ENCODE peak calls at places on chromosomes 2 and 18, in nine cellular contexts. One of them, this sample, is unnamed.
A peak's percentile ranks its signal among the peaks of the same experiment; 100 is the strongest.

GRCh38 chr2:196316050-196316430 is 144.7 kb upstream of the STK17B start:
- DNase-seq in IMR-90: peak; percentile 33
- DNase-seq in spleen: no peak
- DNase-seq in tibial nerve: no peak
- DNase-seq in body of pancreas: no peak
- DNase-seq in adrenal gland: no peak
- DNase-seq in prostate gland: no peak
- DNase-seq in HCT116: no peak
- DNase-seq in H1: no peak
- DNase-seq in this sample: no peak

GRCh38 chr2:151961558-151961957 is 133.3 kb upstream of the ARL5A start:
- DNase-seq in IMR-90: no peak
- DNase-seq in spleen: no peak
- DNase-seq in tibial nerve: no peak
- DNase-seq in body of pancreas: no peak
- DNase-seq in adrenal gland: no peak
- DNase-seq in prostate gland: no peak
- DNase-seq in HCT116: no peak
- DNase-seq in H1: no peak
- DNase-seq in this sample: no peak

GRCh38 chr2:11073251-11073650 is 82.0 kb upstream of the SLC66A3 start:
- DNase-seq in IMR-90: peak; percentile 50
- DNase-seq in spleen: no peak
- DNase-seq in tibial nerve: no peak
- DNase-seq in body of pancreas: peak; percentile 57
- DNase-seq in adrenal gland: peak; percentile 27
- DNase-seq in prostate gland: no peak
- DNase-seq in HCT116: peak; percentile 54
- DNase-seq in H1: peak; percentile 83
- DNase-seq in this sample: no peak

GRCh38 chr2:37892436-37893114 is 32.5 kb upstream of the RMDN2 start:
- DNase-seq in IMR-90: no peak
- DNase-seq in spleen: no peak
- DNase-seq in tibial nerve: no peak
- DNase-seq in body of pancreas: no peak
- DNase-seq in adrenal gland: no peak
- DNase-seq in prostate gland: no peak
- DNase-seq in HCT116: no peak
- DNase-seq in H1: no peak
- DNase-seq in this sample: no peak

GRCh38 chr2:162011718-162012564 is 62.1 kb downstream of the DPP4 start:
- DNase-seq in IMR-90: no peak
- DNase-seq in spleen: no peak
- DNase-seq in tibial nerve: no peak
- DNase-seq in body of pancreas: no peak
- DNase-seq in adrenal gland: no peak
- DNase-seq in prostate gland: no peak
- DNase-seq in HCT116: no peak
- DNase-seq in H1: no peak
- DNase-seq in this sample: no peak

GRCh38 chr2:30226144-30227032 is 4.9 kb upstream of the LBH start:
- DNase-seq in IMR-90: peak; percentile 72
- DNase-seq in spleen: no peak
- DNase-seq in tibial nerve: no peak
- DNase-seq in body of pancreas: no peak
- DNase-seq in adrenal gland: no peak
- DNase-seq in prostate gland: no peak
- DNase-seq in HCT116: no peak
- DNase-seq in H1: no peak
- DNase-seq in this sample: no peak

GRCh38 chr2:25309402-25309801 is 32.3 kb downstream of the DNMT3A start:
- DNase-seq in IMR-90: peak; percentile 50
- DNase-seq in spleen: no peak
- DNase-seq in tibial nerve: no peak
- DNase-seq in body of pancreas: peak; percentile 55
- DNase-seq in adrenal gland: peak; percentile 66
- DNase-seq in prostate gland: no peak
- DNase-seq in HCT116: peak; percentile 16
- DNase-seq in H1: peak; percentile 85
- DNase-seq in this sample: no peak

GRCh38 chr2:190506666-190507065 is 27.9 kb downstream of the NEMP2 start:
- DNase-seq in IMR-90: no peak
- DNase-seq in spleen: no peak
- DNase-seq in tibial nerve: no peak
- DNase-seq in body of pancreas: no peak
- DNase-seq in adrenal gland: no peak
- DNase-seq in prostate gland: no peak
- DNase-seq in HCT116: no peak
- DNase-seq in H1: no peak
- DNase-seq in this sample: no peak

GRCh38 chr2:39991298-39991697 is 212.2 kb upstream of the THUMPD2 start:
- DNase-seq in IMR-90: peak; percentile 59
- DNase-seq in spleen: no peak
- DNase-seq in tibial nerve: no peak
- DNase-seq in body of pancreas: no peak
- DNase-seq in adrenal gland: no peak
- DNase-seq in prostate gland: no peak
- DNase-seq in HCT116: no peak
- DNase-seq in H1: no peak
- DNase-seq in this sample: no peak

GRCh38 chr2:96955694-96956610 is 30.4 kb downstream of the FAM178B start:
- DNase-seq in IMR-90: no peak
- DNase-seq in spleen: peak; percentile 69
- DNase-seq in tibial nerve: no peak
- DNase-seq in body of pancreas: no peak
- DNase-seq in adrenal gland: no peak
- DNase-seq in prostate gland: no peak
- DNase-seq in HCT116: no peak
- DNase-seq in H1: no peak
- DNase-seq in this sample: no peak

GRCh38 chr2:160022162-160022561 is 40.3 kb downstream of the PLA2R1 start:
- DNase-seq in IMR-90: no peak
- DNase-seq in spleen: no peak
- DNase-seq in tibial nerve: no peak
- DNase-seq in body of pancreas: no peak
- DNase-seq in adrenal gland: no peak
- DNase-seq in prostate gland: no peak
- DNase-seq in HCT116: no peak
- DNase-seq in H1: no peak
- DNase-seq in this sample: no peak

GRCh38 chr2:110854355-110855081 is 122.1 kb downstream of the ACOXL start:
- DNase-seq in IMR-90: no peak
- DNase-seq in spleen: no peak
- DNase-seq in tibial nerve: no peak
- DNase-seq in body of pancreas: no peak
- DNase-seq in adrenal gland: no peak
- DNase-seq in prostate gland: no peak
- DNase-seq in HCT116: no peak
- DNase-seq in H1: peak; percentile 60
- DNase-seq in this sample: no peak

GRCh38 chr2:61759718-61760117 is 94.1 kb downstream of the FAM161A start:
- DNase-seq in IMR-90: peak; percentile 88
- DNase-seq in spleen: no peak
- DNase-seq in tibial nerve: no peak
- DNase-seq in body of pancreas: no peak
- DNase-seq in adrenal gland: no peak
- DNase-seq in prostate gland: no peak
- DNase-seq in HCT116: no peak
- DNase-seq in H1: no peak
- DNase-seq in this sample: no peak

GRCh38 chr2:35443087-35443486 is 912.5 kb upstream of the CRIM1 start:
- DNase-seq in IMR-90: no peak
- DNase-seq in spleen: no peak
- DNase-seq in tibial nerve: no peak
- DNase-seq in body of pancreas: no peak
- DNase-seq in adrenal gland: no peak
- DNase-seq in prostate gland: no peak
- DNase-seq in HCT116: no peak
- DNase-seq in H1: no peak
- DNase-seq in this sample: no peak

GRCh38 chr2:158741631-158742030 is 53.5 kb upstream of the DAPL1 start:
- DNase-seq in IMR-90: no peak
- DNase-seq in spleen: no peak
- DNase-seq in tibial nerve: no peak
- DNase-seq in body of pancreas: no peak
- DNase-seq in adrenal gland: no peak
- DNase-seq in prostate gland: no peak
- DNase-seq in HCT116: no peak
- DNase-seq in H1: no peak
- DNase-seq in this sample: no peak

DNA sequence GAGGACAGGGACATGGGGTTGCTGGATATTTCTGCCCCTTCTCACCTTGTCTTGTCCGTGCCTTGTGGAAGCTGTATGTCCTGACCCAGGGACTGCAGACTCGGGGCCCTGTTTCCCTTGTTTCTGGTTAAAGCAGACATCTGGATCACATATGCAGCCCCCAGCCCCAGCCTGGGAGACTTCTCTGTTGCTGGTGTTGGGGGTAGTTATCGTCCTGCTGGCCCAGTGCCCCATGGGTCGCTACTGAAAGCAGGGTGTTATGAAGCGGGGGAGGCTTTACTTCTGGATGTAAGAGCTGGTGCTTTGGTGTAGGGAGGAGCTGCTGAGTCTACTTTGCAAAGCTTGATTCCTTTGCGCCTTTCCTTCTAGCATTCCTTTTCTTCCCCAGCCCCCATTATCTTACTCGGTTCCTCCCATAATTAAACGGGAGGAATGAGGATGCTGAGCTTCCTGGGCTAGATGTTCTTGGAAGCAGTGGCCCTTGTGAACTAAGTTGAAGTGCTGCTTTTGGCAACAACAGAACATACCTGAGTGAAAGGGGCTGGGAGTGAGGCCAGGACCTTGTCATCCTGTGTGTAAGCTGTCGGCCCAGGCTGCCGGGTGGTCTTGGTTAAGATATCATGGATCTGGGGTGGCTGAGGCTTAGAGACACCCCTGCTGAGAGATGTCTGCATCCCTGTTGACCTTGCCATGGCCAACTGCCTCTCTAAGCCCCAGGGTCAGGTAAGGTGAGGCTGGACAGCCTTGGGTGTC is 3.4 kb downstream of the TET3 start:
- DNase-seq in IMR-90: no peak
- DNase-seq in spleen: no peak
- DNase-seq in tibial nerve: no peak
- DNase-seq in body of pancreas: no peak
- DNase-seq in adrenal gland: no peak
- DNase-seq in prostate gland: peak; percentile 16
- DNase-seq in HCT116: no peak
- DNase-seq in H1: no peak
- DNase-seq in this sample: no peak
- H3K4me3 ChIP-seq in IMR-90: no peak overlapping the region
- H3K4me3 ChIP-seq in spleen: peak overlapping the region; percentile 70
- H3K4me3 ChIP-seq in tibial nerve: no peak overlapping the region
- H3K4me3 ChIP-seq in body of pancreas: no peak overlapping the region
- H3K4me3 ChIP-seq in adrenal gland: peak overlapping the region; percentile 26
- H3K4me3 ChIP-seq in prostate gland: peak overlapping the region; percentile 66
- H3K4me3 ChIP-seq in HCT116: no peak overlapping the region
- H3K4me3 ChIP-seq in H1: peak overlapping the region; percentile 10
- H3K4me3 ChIP-seq in this sample: peak overlapping the region; percentile 27

DNA sequence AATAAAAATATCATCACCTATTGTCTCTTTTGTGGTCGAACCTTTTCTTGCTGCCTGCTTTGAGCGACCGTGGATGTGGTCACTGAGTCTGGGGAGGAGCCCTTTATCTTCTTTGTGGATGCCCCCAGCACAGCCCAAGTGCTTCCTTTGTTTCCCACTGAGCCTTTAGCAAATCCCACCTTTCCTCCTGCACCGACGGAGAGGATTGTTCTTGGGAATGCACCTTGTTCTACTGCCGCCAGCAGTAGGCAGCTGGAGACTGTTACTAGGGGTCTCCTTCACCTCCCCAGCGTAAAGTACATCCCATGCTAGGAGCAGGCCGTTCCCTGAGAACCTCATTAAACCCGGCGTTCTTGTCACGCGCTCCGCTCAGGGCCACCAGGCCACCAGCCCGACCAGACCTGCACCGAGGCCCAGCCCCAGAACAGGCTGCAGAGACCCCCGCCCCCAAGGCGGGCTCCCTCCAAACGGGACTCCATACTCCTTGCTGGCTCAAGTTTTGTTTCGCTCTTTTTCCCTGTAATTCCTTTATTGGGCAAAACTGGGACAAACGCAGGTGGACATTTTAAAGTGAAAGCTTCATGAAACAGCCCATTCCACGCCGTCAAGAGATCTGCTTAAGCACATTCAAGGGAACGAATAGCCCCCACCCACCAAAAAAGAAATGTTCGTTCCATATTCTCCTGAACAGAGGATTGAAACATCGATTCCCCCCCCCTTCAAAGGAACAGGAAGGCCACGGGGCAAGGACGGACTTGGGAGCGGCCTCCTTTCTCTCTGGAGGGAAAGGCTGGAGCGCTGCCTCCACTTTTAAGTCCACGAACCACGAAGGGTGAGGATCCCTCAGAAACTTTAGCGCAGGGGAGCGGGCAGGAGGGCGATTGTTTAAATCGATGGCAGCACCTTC is 1.1 kb upstream of the MAT2A start:
- DNase-seq in IMR-90: no peak
- DNase-seq in spleen: peak; percentile 88
- DNase-seq in tibial nerve: peak; percentile 47
- DNase-seq in body of pancreas: peak; percentile 62
- DNase-seq in adrenal gland: peak; percentile 64
- DNase-seq in prostate gland: peak; percentile 75
- DNase-seq in HCT116: no peak
- DNase-seq in H1: peak; percentile 69
- DNase-seq in this sample: peak; percentile 68
- TF ChIP-seq POLR2A in IMR-90: no peak
- TF ChIP-seq POLR2A in spleen: no peak
- TF ChIP-seq POLR2A in tibial nerve: no peak
- TF ChIP-seq POLR2A in body of pancreas: no peak
- TF ChIP-seq POLR2A in adrenal gland: peak; percentile 19
- TF ChIP-seq POLR2A in prostate gland: no peak
- TF ChIP-seq POLR2A in HCT116: peak; percentile 23
- TF ChIP-seq POLR2A in H1: peak; percentile 88
- TF ChIP-seq POLR2A in this sample: no peak

DNA sequence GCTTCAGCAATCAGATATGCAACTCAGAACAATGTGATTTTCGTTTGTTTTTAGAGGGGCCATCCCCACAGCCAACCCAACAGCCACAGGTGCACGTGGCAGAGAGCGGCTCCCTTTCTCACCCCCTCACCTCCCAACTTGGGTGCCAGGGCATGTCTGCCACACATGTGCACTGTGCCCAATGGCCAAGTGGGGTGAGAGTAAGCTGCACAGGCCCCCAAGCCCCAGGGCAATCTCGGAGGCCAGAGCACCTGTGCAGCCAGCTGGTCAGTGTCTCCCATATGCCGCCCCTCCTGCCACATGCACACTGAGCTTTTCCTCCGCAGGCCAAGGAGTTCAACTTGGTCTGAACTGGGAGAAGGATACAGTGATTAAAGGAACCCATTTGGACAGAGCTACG is 1130.2 kb downstream of the DSC3 start:
- DNase-seq in IMR-90: no peak
- DNase-seq in spleen: no peak
- DNase-seq in tibial nerve: no peak
- DNase-seq in body of pancreas: no peak
- DNase-seq in adrenal gland: no peak
- DNase-seq in prostate gland: no peak
- DNase-seq in HCT116: no peak
- DNase-seq in H1: no peak
- DNase-seq in this sample: no peak
- H3K4me3 ChIP-seq in IMR-90: no peak overlapping the region
- H3K4me3 ChIP-seq in spleen: no peak overlapping the region
- H3K4me3 ChIP-seq in tibial nerve: no peak overlapping the region
- H3K4me3 ChIP-seq in body of pancreas: no peak overlapping the region
- H3K4me3 ChIP-seq in adrenal gland: no peak overlapping the region
- H3K4me3 ChIP-seq in prostate gland: no peak overlapping the region
- H3K4me3 ChIP-seq in HCT116: no peak overlapping the region
- H3K4me3 ChIP-seq in H1: no peak overlapping the region
- H3K4me3 ChIP-seq in this sample: no peak overlapping the region

GRCh38 chr2:230895536-230896345 is 29.3 kb downstream of the GPR55 start:
- DNase-seq in IMR-90: no peak
- DNase-seq in spleen: peak; percentile 68
- DNase-seq in tibial nerve: no peak
- DNase-seq in body of pancreas: peak; percentile 15
- DNase-seq in adrenal gland: no peak
- DNase-seq in prostate gland: no peak
- DNase-seq in HCT116: no peak
- DNase-seq in H1: no peak
- DNase-seq in this sample: no peak
- TF ChIP-seq POLR2A in IMR-90: no peak
- TF ChIP-seq POLR2A in spleen: no peak
- TF ChIP-seq POLR2A in tibial nerve: no peak
- TF ChIP-seq POLR2A in body of pancreas: no peak
- TF ChIP-seq POLR2A in adrenal gland: no peak
- TF ChIP-seq POLR2A in prostate gland: no peak
- TF ChIP-seq POLR2A in HCT116: no peak
- TF ChIP-seq POLR2A in H1: no peak
- TF ChIP-seq POLR2A in this sample: no peak